ENCODE peak calls at places on chromosomes 16 and 17, in four cellular contexts. L is hepatocyte; T is CD4-positive, CD25-positive, alpha-beta regulatory T cell; B is cardiac muscle cell. S is an unnamed sample.
A peak's percentile ranks its signal among the peaks of the same experiment; 100 is the strongest.

GRCh38 chr17:72587773-72588511 is 467.1 kb downstream of the SOX9 start:
- DNase-seq in L (peak; percentile 59), T (no peak), B (no peak), S (peak; percentile 66)

GRCh38 chr16:30131869-30132475 is 9.0 kb upstream of the MAPK3 start:
- DNase-seq in L (no peak), T (no peak), B (no peak), S (no peak)

GRCh38 chr17:64343833-64344637 is 46.6 kb downstream of the PECAM1 start:
- DNase-seq in L (peak; percentile 69), T (no peak), B (no peak), S (no peak)

GRCh38 chr17:11999715-12000114 is 2.4 kb upstream of the ZNF18 start:
- DNase-seq in L (no peak), T (no peak), B (no peak), S (no peak)

GRCh38 chr17:66287911-66288310 is 14.5 kb upstream of the PRKCA start:
- DNase-seq in L (peak; percentile 41), T (no peak), B (no peak), S (no peak)

GRCh38 chr16:89434490-89434889 is 55.9 kb downstream of the ANKRD11 start:
- DNase-seq in L (no peak), T (no peak), B (no peak), S (no peak)

GRCh38 chr16:46747777-46748651 is at the start of gene MYLK3:
- DNase-seq in L (peak; percentile 36), T (no peak), B (peak; percentile 95), S (no peak)

GRCh38 chr17:17387017-17387416 is 83.8 kb downstream of the NT5M start:
- DNase-seq in L (peak; percentile 73), T (no peak), B (no peak), S (peak; percentile 86)

GRCh38 chr17:67492251-67492740 is 115.2 kb downstream of the PITPNC1 start:
- DNase-seq in L (no peak), T (no peak), B (no peak), S (no peak)

GRCh38 chr16:23784811-23785447 is 30.1 kb downstream of the CHP2 start:
- DNase-seq in L (no peak), T (no peak), B (no peak), S (peak; percentile 89)

GRCh38 chr17:37131064-37131463 is 182.3 kb downstream of the AATF start:
- DNase-seq in L (peak; percentile 37), T (no peak), B (no peak), S (no peak)

GRCh38 chr17:60599620-60600489 is at the start of gene PPM1D:
- DNase-seq in L (peak; percentile 100), T (peak; percentile 97), B (peak; percentile 100), S (peak; percentile 89)

GRCh38 chr17:74923538-74924249 is 379 bp upstream of the OTOP2 start:
- DNase-seq in L (peak; percentile 81), T (peak; percentile 51), B (peak; percentile 70), S (no peak)

GRCh38 chr16:69626256-69626655 is 60.5 kb downstream of the NFAT5 start:
- DNase-seq in L (no peak), T (no peak), B (no peak), S (peak; percentile 54)

GRCh38 chr17:18356624-18357023 is 6.7 kb downstream of the SHMT1 start:
- DNase-seq in L (peak; percentile 30), T (no peak), B (no peak), S (no peak)

GRCh38 chr17:58308985-58309917 is 19.3 kb downstream of the TSPOAP1 start:
- DNase-seq in L (no peak), T (no peak), B (no peak), S (no peak)

GRCh38 chr17:12422632-12423031 is 243.1 kb upstream of the MYOCD start:
- DNase-seq in L (no peak), T (no peak), B (no peak), S (no peak)

GRCh38 chr17:54220829-54221228 is 398.1 kb downstream of the KIF2B start:
- DNase-seq in L (no peak), T (no peak), B (no peak), S (no peak)

GRCh38 chr17:409848-410673 is 57.5 kb upstream of the RPH3AL start:
- DNase-seq in L (peak; percentile 100), T (peak; percentile 99), B (peak; percentile 100), S (peak; percentile 94)

GRCh38 chr16:30805370-30806169 is 18.6 kb upstream of the ZNF629 start:
- DNase-seq in L (peak; percentile 93), T (peak; percentile 38), B (peak; percentile 92), S (peak; percentile 64)

GRCh38 chr17:13365331-13365730 is 236.4 kb downstream of the HS3ST3A1 start:
- DNase-seq in L (no peak), T (no peak), B (no peak), S (no peak)

GRCh38 chr17:73731733-73732132 is 87.5 kb upstream of the SDK2 start:
- DNase-seq in L (no peak), T (no peak), B (no peak), S (no peak)

GRCh38 chr16:55257971-55258613 is 65.9 kb upstream of the IRX6 start:
- DNase-seq in L (peak; percentile 66), T (no peak), B (peak; percentile 60), S (no peak)

GRCh38 chr16:80006175-80006895 is 405.8 kb upstream of the MAF start:
- DNase-seq in L (peak; percentile 82), T (no peak), B (no peak), S (peak; percentile 67)

DNA sequence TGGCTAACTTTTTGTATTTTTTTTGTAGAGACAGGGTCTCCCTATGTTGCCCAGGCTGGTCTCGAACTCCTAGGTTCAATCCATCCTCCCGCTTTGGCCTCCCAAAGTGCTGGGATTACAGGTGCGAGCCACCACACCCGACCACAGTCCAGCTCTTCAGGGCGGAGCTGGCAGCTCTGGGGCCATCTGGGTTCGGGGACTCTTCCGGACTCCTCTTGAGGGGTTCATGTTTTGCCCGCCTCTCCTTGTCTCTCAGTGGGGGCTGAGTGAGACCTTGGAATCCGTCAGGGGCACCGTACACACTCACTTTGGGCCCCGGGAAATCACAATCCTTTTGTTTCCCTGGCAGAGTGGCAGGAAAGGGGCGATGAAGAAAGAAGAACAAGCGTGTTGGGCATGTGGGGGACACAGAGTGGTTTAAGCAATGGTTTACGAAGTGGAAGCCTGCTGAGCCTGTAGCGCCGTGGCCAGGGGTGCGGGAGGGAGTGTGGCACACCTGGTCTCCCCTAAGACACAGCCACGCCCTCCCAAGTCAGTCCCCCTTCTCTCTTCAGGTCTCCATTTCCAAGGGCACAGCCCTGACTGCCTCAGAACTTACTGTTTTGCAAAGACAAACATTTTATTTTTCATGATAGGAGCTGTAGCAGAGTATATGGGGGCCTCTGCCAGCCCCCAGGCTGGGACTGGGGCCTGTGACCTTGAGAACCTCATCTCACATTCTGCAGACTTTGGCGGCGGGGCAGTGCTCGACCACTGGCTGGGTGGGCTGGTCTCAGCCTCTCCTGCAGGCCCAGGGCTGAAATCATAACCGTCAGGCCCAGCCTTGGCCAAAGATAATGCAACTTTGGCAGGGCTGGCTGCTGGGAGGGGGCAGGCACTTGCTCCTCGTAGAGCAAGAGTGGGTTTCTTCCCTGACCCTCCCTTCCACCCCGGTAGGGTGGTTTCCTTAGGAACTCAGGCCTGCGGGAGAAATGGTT is 25.9 kb downstream of the TNS4 start:
- DNase-seq in L (no peak), T (no peak), B (no peak), S (peak; percentile 81)
- H3K27ac ChIP-seq in L (peak overlapping the region; percentile 81), T (no peak overlapping the region), B (peak overlapping the region; percentile 84), S (no peak overlapping the region)

GRCh38 chr17:19720631-19721426 is 4.4 kb upstream of the SLC47A2 start:
- DNase-seq in L (peak; percentile 79), T (no peak), B (peak; percentile 51), S (peak; percentile 9)

GRCh38 chr17:19724501-19725420 is 8.4 kb upstream of the SLC47A2 start:
- DNase-seq in L (no peak), T (peak; percentile 11), B (no peak), S (no peak)

GRCh38 chr17:19726615-19727376 is 10.4 kb upstream of the SLC47A2 start:
- DNase-seq in L (no peak), T (no peak), B (no peak), S (no peak)

GRCh38 chr17:19725486-19725885 is 9.1 kb upstream of the SLC47A2 start:
- DNase-seq in L (no peak), T (no peak), B (no peak), S (no peak)

DNA sequence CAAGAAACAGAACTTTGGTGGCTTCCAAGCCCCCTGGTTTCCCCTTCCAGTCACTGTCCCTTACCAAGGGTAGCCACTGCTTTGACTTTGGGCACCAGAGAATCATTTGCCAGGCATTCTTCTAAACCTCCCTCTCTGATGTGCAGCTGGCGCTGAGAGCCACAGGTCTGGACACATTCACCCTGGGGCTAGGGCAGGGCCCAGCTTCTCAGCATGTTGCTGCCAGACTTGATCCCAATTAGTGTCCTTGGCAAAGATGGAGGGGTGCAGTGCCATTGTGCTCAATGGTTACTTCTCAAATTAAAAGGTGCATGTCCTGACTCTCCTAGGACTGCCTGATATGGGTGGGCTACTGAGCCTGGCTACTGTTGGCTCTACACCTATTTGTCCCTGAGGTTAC is 7.6 kb upstream of the SLC47A2 start:
- DNase-seq in L (no peak), T (no peak), B (no peak), S (peak; percentile 88)
- H3K4me1 ChIP-seq in L (peaks cover 24% of the 10 kb centered on the region), T (peaks cover 18% of the 10 kb centered on the region), B (peaks cover 30% of the 10 kb centered on the region), S (peaks cover 16% of the 10 kb centered on the region)

DNA sequence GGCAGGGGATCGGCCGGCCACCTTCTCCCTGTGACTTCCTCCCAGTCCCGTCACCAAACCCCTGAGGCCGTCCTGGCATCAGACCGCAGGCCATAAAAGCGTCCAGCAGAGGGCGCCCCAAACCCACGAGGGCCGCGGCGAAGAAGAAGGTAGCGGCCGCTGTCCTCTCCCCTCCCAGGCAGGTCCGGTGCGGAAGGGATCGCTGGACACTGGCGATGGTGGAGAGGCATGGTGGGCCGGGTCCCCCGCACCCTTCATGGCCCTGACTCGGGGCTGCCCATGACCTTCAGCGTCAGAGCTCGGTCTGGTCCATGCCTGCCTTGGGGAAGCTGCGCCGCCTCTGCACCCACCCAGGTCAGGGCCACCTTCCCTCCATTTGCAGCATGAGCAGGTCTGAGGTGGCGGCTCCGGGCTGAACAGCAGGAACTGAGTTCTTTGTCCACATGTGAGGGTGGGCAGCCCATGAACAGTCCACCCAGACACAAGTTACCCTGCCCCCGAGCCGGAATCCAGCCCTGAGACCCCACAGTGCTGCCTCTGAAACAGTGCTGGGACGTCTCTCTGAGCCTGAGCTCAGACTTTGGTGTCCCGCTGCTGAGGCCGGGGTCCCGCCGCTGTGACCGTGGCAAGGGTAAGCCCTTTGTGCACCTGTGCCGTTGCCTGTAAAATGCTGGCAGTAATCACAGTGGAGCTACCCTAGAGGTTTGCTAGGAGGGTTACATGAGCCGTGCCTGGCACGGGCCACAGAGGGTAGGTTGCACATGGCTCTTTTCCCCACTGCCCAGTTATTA is 40.8 kb upstream of the CMIP start:
- DNase-seq in L (peak; percentile 90), T (peak; percentile 65), B (peak; percentile 90), S (peak; percentile 50)
- H3K27ac ChIP-seq in L (no peak overlapping the region), T (no peak overlapping the region), B (no peak overlapping the region), S (peak overlapping the region; percentile 95)

DNA sequence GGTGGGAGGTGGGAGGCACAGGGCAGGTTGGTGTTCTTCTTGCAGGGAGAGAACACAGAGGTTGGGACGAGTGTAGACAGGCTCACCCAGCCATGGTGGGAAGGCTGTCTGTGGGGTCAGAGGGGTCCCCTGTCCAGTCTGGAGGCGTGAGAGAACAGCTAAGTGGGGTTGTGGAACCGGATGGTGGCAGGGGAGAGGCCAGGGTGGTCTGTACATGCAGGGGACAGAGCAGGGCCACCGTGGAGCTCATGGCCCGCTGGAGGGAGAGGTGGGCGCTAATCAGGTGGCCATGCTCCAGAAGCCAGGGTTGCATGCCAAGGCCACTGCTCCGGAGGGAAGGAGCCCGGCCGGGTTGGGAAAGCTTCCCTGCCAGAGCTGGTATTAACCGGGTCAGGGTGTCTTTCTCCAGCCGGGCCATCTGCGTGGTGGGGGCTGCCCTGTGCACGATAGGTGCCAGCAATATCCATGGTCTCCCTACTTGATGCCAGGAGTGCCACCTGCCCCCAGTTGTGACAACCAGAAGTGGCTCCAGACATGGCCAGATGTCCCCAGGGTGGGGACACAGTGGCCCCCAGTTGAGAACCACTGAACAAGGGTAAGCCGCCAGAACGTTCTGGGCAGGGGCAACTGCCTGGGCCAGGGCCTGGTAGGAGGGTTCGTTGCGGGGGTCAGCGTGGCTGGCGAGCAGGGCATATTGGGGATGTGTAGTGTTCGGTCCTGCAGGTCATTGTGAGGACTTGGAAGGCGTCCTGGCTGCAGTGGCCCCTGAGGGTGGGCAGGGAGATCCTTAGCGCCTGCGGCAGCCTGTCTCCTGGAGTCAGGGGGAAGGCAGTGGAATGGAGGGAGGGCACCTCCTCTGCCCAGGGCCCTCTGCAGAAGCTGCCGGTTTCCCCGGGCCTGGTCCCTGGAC is 5.1 kb downstream of the SNN start:
- DNase-seq in L (no peak), T (no peak), B (no peak), S (no peak)
- H3K4me1 ChIP-seq in L (peaks cover 18% of the 10 kb centered on the region), T (peaks cover 66% of the 10 kb centered on the region), B (peaks cover 7% of the 10 kb centered on the region), S (peaks cover 12% of the 10 kb centered on the region)